ENCODE peak calls at places on chromosomes 6 and 20, in nine cellular contexts. One of them, this sample, is unnamed.

GRCh38 chr6:108497883-108498282 is 62.8 kb upstream of the FOXO3 start:
- DNase-seq in thyroid gland: peak; percentile 25
- DNase-seq in IMR-90: peak; percentile 35
- DNase-seq in Peyer's patch: no peak
- DNase-seq in A549: peak; percentile 45
- DNase-seq in esophagus squamous epithelium: no peak
- DNase-seq in prostate gland: no peak
- DNase-seq in heart left ventricle: no peak
- DNase-seq in transverse colon: peak; percentile 12
- DNase-seq in this sample: no peak

GRCh38 chr20:1876217-1876921 is 18.8 kb upstream of the SIRPA start:
- DNase-seq in thyroid gland: peak; percentile 22
- DNase-seq in IMR-90: no peak
- DNase-seq in Peyer's patch: no peak
- DNase-seq in A549: peak; percentile 31
- DNase-seq in esophagus squamous epithelium: no peak
- DNase-seq in prostate gland: no peak
- DNase-seq in heart left ventricle: no peak
- DNase-seq in transverse colon: no peak
- DNase-seq in this sample: no peak

GRCh38 chr6:126030045-126030444 is 43.7 kb downstream of the TRMT11 start:
- DNase-seq in thyroid gland: no peak
- DNase-seq in IMR-90: peak; percentile 71
- DNase-seq in Peyer's patch: no peak
- DNase-seq in A549: no peak
- DNase-seq in esophagus squamous epithelium: no peak
- DNase-seq in prostate gland: no peak
- DNase-seq in heart left ventricle: no peak
- DNase-seq in transverse colon: no peak
- DNase-seq in this sample: no peak

GRCh38 chr6:75143186-75143585 is 62.7 kb downstream of the COL12A1 start:
- DNase-seq in thyroid gland: no peak
- DNase-seq in IMR-90: peak; percentile 90
- DNase-seq in Peyer's patch: no peak
- DNase-seq in A549: no peak
- DNase-seq in esophagus squamous epithelium: no peak
- DNase-seq in prostate gland: no peak
- DNase-seq in heart left ventricle: no peak
- DNase-seq in transverse colon: no peak
- DNase-seq in this sample: no peak

GRCh38 chr6:8506123-8506522 is 70.8 kb upstream of the SLC35B3 start:
- DNase-seq in thyroid gland: no peak
- DNase-seq in IMR-90: no peak
- DNase-seq in Peyer's patch: no peak
- DNase-seq in A549: no peak
- DNase-seq in esophagus squamous epithelium: no peak
- DNase-seq in prostate gland: no peak
- DNase-seq in heart left ventricle: no peak
- DNase-seq in transverse colon: no peak
- DNase-seq in this sample: no peak

GRCh38 chr20:59122377-59122932 is 41.2 kb upstream of the ZNF831 start:
- DNase-seq in thyroid gland: no peak
- DNase-seq in IMR-90: no peak
- DNase-seq in Peyer's patch: no peak
- DNase-seq in A549: no peak
- DNase-seq in esophagus squamous epithelium: no peak
- DNase-seq in prostate gland: no peak
- DNase-seq in heart left ventricle: no peak
- DNase-seq in transverse colon: no peak
- DNase-seq in this sample: no peak

GRCh38 chr20:4136078-4136966 is 121.0 kb upstream of the RNF24 start:
- DNase-seq in thyroid gland: no peak
- DNase-seq in IMR-90: peak; percentile 56
- DNase-seq in Peyer's patch: no peak
- DNase-seq in A549: peak; percentile 92
- DNase-seq in esophagus squamous epithelium: no peak
- DNase-seq in prostate gland: no peak
- DNase-seq in heart left ventricle: no peak
- DNase-seq in transverse colon: no peak
- DNase-seq in this sample: no peak

GRCh38 chr6:79525272-79526100 is 11.7 kb downstream of the LCA5 start:
- DNase-seq in thyroid gland: no peak
- DNase-seq in IMR-90: peak; percentile 47
- DNase-seq in Peyer's patch: no peak
- DNase-seq in A549: peak; percentile 10
- DNase-seq in esophagus squamous epithelium: no peak
- DNase-seq in prostate gland: no peak
- DNase-seq in heart left ventricle: peak; percentile 32
- DNase-seq in transverse colon: no peak
- DNase-seq in this sample: no peak

GRCh38 chr6:83960704-83961103 is 72.9 kb upstream of the MRAP2 start:
- DNase-seq in thyroid gland: no peak
- DNase-seq in IMR-90: no peak
- DNase-seq in Peyer's patch: no peak
- DNase-seq in A549: no peak
- DNase-seq in esophagus squamous epithelium: no peak
- DNase-seq in prostate gland: no peak
- DNase-seq in heart left ventricle: no peak
- DNase-seq in transverse colon: no peak
- DNase-seq in this sample: no peak
- TF ChIP-seq POLR2A in thyroid gland: no peak
- TF ChIP-seq POLR2A in IMR-90: no peak
- TF ChIP-seq POLR2A in Peyer's patch: no peak
- TF ChIP-seq POLR2A in A549: no peak
- TF ChIP-seq POLR2A in esophagus squamous epithelium: no peak
- TF ChIP-seq POLR2A in prostate gland: no peak
- TF ChIP-seq POLR2A in heart left ventricle: no peak
- TF ChIP-seq POLR2A in transverse colon: no peak
- TF ChIP-seq POLR2A in this sample: no peak

DNA sequence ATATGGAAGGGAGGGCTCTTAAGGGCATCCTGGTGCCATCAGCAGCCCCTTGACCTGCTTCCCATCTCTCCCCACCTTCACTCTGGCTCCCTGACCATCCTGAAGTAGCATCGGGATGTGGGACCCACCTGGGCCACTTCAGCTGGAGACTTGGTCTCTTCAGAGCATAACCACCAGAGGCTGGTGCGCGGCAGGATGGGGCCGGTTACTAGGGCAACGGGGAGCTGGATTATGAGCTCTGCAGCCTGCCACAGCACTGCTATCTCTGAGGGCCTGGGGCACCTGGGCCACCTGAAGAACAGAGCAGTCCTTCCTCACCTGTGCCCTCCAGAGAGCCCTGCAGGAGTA is 79.7 kb downstream of the SYNJ2 start:
- DNase-seq in thyroid gland: peak; percentile 15
- DNase-seq in IMR-90: no peak
- DNase-seq in Peyer's patch: no peak
- DNase-seq in A549: no peak
- DNase-seq in esophagus squamous epithelium: no peak
- DNase-seq in prostate gland: no peak
- DNase-seq in heart left ventricle: no peak
- DNase-seq in transverse colon: no peak
- DNase-seq in this sample: no peak
- H3K4me1 ChIP-seq in thyroid gland: peaks cover 28% of the 10 kb centered on the region
- H3K4me1 ChIP-seq in IMR-90: peaks cover 35% of the 10 kb centered on the region
- H3K4me1 ChIP-seq in Peyer's patch: no peaks in the 10 kb centered on the region
- H3K4me1 ChIP-seq in A549: peaks cover 58% of the 10 kb centered on the region
- H3K4me1 ChIP-seq in esophagus squamous epithelium: peaks cover 50% of the 10 kb centered on the region
- H3K4me1 ChIP-seq in prostate gland: peaks cover 15% of the 10 kb centered on the region
- H3K4me1 ChIP-seq in heart left ventricle: peaks cover 23% of the 10 kb centered on the region
- H3K4me1 ChIP-seq in transverse colon: peaks cover 18% of the 10 kb centered on the region
- H3K4me1 ChIP-seq in this sample: peaks cover 38% of the 10 kb centered on the region

GRCh38 chr6:30672445-30673253 is at the start of gene DHX16:
- DNase-seq in thyroid gland: peak; percentile 97
- DNase-seq in IMR-90: peak; percentile 98
- DNase-seq in Peyer's patch: peak; percentile 95
- DNase-seq in A549: peak; percentile 97
- DNase-seq in esophagus squamous epithelium: peak; percentile 71
- DNase-seq in prostate gland: peak; percentile 94
- DNase-seq in heart left ventricle: peak; percentile 98
- DNase-seq in transverse colon: peak; percentile 97
- DNase-seq in this sample: peak; percentile 96
- TF ChIP-seq POLR2A in thyroid gland: peak; percentile 49
- TF ChIP-seq POLR2A in IMR-90: peak; percentile 31
- TF ChIP-seq POLR2A in Peyer's patch: peak; percentile 69
- TF ChIP-seq POLR2A in A549: peak; percentile 24
- TF ChIP-seq POLR2A in esophagus squamous epithelium: no peak
- TF ChIP-seq POLR2A in prostate gland: peak; percentile 40
- TF ChIP-seq POLR2A in heart left ventricle: no peak
- TF ChIP-seq POLR2A in transverse colon: peak; percentile 65
- TF ChIP-seq POLR2A in this sample: no peak

DNA sequence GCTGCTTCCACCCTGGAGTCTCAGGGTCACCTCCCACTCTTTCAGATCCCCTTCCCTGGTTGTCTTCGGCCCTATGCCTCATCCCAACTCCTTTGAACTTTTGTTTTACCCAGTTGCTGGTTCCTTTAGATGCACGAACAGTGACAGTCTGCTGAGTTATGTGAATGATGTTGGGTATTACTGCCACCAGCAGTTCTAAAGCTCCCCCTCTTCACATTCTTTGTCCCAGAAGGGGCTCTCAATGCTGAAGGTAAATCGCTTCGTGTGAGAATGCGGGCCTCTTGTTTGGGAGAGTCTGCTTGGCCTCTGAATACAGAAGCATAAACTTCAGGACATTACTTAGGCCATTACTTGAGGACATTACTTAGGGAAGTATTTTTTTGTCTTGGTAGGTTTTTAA is 309.2 kb downstream of the SOX4 start:
- DNase-seq in thyroid gland: no peak
- DNase-seq in IMR-90: no peak
- DNase-seq in Peyer's patch: no peak
- DNase-seq in A549: no peak
- DNase-seq in esophagus squamous epithelium: no peak
- DNase-seq in prostate gland: no peak
- DNase-seq in heart left ventricle: no peak
- DNase-seq in transverse colon: no peak
- DNase-seq in this sample: no peak
- H3K4me1 ChIP-seq in thyroid gland: no peaks in the 10 kb centered on the region
- H3K4me1 ChIP-seq in IMR-90: peaks cover 2% of the 10 kb centered on the region
- H3K4me1 ChIP-seq in Peyer's patch: no peaks in the 10 kb centered on the region
- H3K4me1 ChIP-seq in A549: peaks cover 25% of the 10 kb centered on the region
- H3K4me1 ChIP-seq in esophagus squamous epithelium: no peaks in the 10 kb centered on the region
- H3K4me1 ChIP-seq in prostate gland: no peaks in the 10 kb centered on the region
- H3K4me1 ChIP-seq in heart left ventricle: no peaks in the 10 kb centered on the region
- H3K4me1 ChIP-seq in transverse colon: no peaks in the 10 kb centered on the region
- H3K4me1 ChIP-seq in this sample: peaks cover 12% of the 10 kb centered on the region

GRCh38 chr6:83511901-83512681 is at the start of gene PRSS35:
- DNase-seq in thyroid gland: peak; percentile 51
- DNase-seq in IMR-90: peak; percentile 48
- DNase-seq in Peyer's patch: peak; percentile 71
- DNase-seq in A549: peak; percentile 57
- DNase-seq in esophagus squamous epithelium: no peak
- DNase-seq in prostate gland: peak; percentile 29
- DNase-seq in heart left ventricle: peak; percentile 35
- DNase-seq in transverse colon: peak; percentile 38
- DNase-seq in this sample: peak; percentile 47
- TF ChIP-seq POLR2A in thyroid gland: no peak
- TF ChIP-seq POLR2A in IMR-90: no peak
- TF ChIP-seq POLR2A in Peyer's patch: no peak
- TF ChIP-seq POLR2A in A549: no peak
- TF ChIP-seq POLR2A in esophagus squamous epithelium: no peak
- TF ChIP-seq POLR2A in prostate gland: no peak
- TF ChIP-seq POLR2A in heart left ventricle: no peak
- TF ChIP-seq POLR2A in transverse colon: no peak
- TF ChIP-seq POLR2A in this sample: no peak

GRCh38 chr6:13698715-13699114 is 12.9 kb downstream of the RANBP9 start:
- DNase-seq in thyroid gland: no peak
- DNase-seq in IMR-90: no peak
- DNase-seq in Peyer's patch: no peak
- DNase-seq in A549: no peak
- DNase-seq in esophagus squamous epithelium: no peak
- DNase-seq in prostate gland: no peak
- DNase-seq in heart left ventricle: no peak
- DNase-seq in transverse colon: no peak
- DNase-seq in this sample: no peak
- H3K4me1 ChIP-seq in thyroid gland: peaks cover 30% of the 10 kb centered on the region
- H3K4me1 ChIP-seq in IMR-90: peaks cover 12% of the 10 kb centered on the region
- H3K4me1 ChIP-seq in Peyer's patch: no peaks in the 10 kb centered on the region
- H3K4me1 ChIP-seq in A549: peaks cover 5% of the 10 kb centered on the region
- H3K4me1 ChIP-seq in esophagus squamous epithelium: peaks cover 88% of the 10 kb centered on the region
- H3K4me1 ChIP-seq in prostate gland: no peaks in the 10 kb centered on the region
- H3K4me1 ChIP-seq in heart left ventricle: peaks cover 43% of the 10 kb centered on the region
- H3K4me1 ChIP-seq in transverse colon: peaks cover 56% of the 10 kb centered on the region
- H3K4me1 ChIP-seq in this sample: peaks cover 88% of the 10 kb centered on the region

This sample was measured in stomach.